ENCODE peak calls at places on chromosomes 16 and 17, in seven cellular contexts. One of them, this sample, is unnamed.

GRCh38 chr16:1614226-1615102 is 2.3 kb downstream of the CRAMP1 start:
- DNase-seq in A673: peak; percentile 30
- DNase-seq in A549: peak; percentile 58
- DNase-seq in right lobe of liver: no peak
- DNase-seq in HL-60: no peak
- DNase-seq in left lung: no peak
- DNase-seq in thoracic aorta: no peak
- DNase-seq in this sample: peak; percentile 57

GRCh38 chr16:83996481-83997252 is 28.6 kb downstream of the NECAB2 start:
- DNase-seq in thoracic aorta: no peak
- DNase-seq in HL-60: no peak
- DNase-seq in left lung: no peak
- DNase-seq in A549: peak; percentile 23
- DNase-seq in right lobe of liver: no peak
- DNase-seq in A673: peak; percentile 33
- DNase-seq in this sample: no peak

GRCh38 chr17:33266116-33266515 is 27.0 kb downstream of the ASIC2 start:
- DNase-seq in left lung: no peak
- DNase-seq in right lobe of liver: no peak
- DNase-seq in A549: no peak
- DNase-seq in HL-60: no peak
- DNase-seq in thoracic aorta: no peak
- DNase-seq in A673: peak; percentile 52
- DNase-seq in this sample: no peak

GRCh38 chr16:72961115-72961832 is 86.7 kb downstream of the ZFHX3 start:
- DNase-seq in A673: peak; percentile 36
- DNase-seq in right lobe of liver: no peak
- DNase-seq in left lung: no peak
- DNase-seq in HL-60: no peak
- DNase-seq in thoracic aorta: no peak
- DNase-seq in A549: peak; percentile 32
- DNase-seq in this sample: peak; percentile 19

GRCh38 chr17:17419166-17419565 is 57.6 kb upstream of the MED9 start:
- DNase-seq in thoracic aorta: no peak
- DNase-seq in A549: no peak
- DNase-seq in right lobe of liver: no peak
- DNase-seq in HL-60: no peak
- DNase-seq in A673: no peak
- DNase-seq in left lung: no peak
- DNase-seq in this sample: no peak

GRCh38 chr16:86018487-86018886 is 119.5 kb downstream of the IRF8 start:
- DNase-seq in left lung: peak; percentile 74
- DNase-seq in HL-60: peak; percentile 58
- DNase-seq in A673: no peak
- DNase-seq in thoracic aorta: no peak
- DNase-seq in right lobe of liver: no peak
- DNase-seq in A549: no peak
- DNase-seq in this sample: no peak

GRCh38 chr16:55494994-55495421 is 13.9 kb upstream of the LPCAT2 start:
- DNase-seq in HL-60: no peak
- DNase-seq in A673: peak; percentile 62
- DNase-seq in A549: no peak
- DNase-seq in right lobe of liver: no peak
- DNase-seq in thoracic aorta: no peak
- DNase-seq in left lung: no peak
- DNase-seq in this sample: peak; percentile 60

GRCh38 chr17:81890447-81891302 is 711 bp downstream of the ALYREF start:
- DNase-seq in right lobe of liver: no peak
- DNase-seq in A673: no peak
- DNase-seq in left lung: no peak
- DNase-seq in thoracic aorta: no peak
- DNase-seq in HL-60: no peak
- DNase-seq in A549: no peak
- DNase-seq in this sample: no peak

GRCh38 chr17:52181842-52182241 is 23.3 kb upstream of the CA10 start:
- DNase-seq in A673: no peak
- DNase-seq in HL-60: no peak
- DNase-seq in A549: no peak
- DNase-seq in left lung: no peak
- DNase-seq in right lobe of liver: no peak
- DNase-seq in thoracic aorta: no peak
- DNase-seq in this sample: no peak

GRCh38 chr17:76050226-76051070 is 21.9 kb downstream of the SRP68 start:
- DNase-seq in left lung: peak; percentile 39
- DNase-seq in A673: no peak
- DNase-seq in HL-60: no peak
- DNase-seq in right lobe of liver: no peak
- DNase-seq in A549: no peak
- DNase-seq in thoracic aorta: no peak
- DNase-seq in this sample: no peak

GRCh38 chr17:1464186-1464585 is 8.2 kb upstream of the CRK start:
- DNase-seq in thoracic aorta: no peak
- DNase-seq in A549: no peak
- DNase-seq in right lobe of liver: no peak
- DNase-seq in left lung: no peak
- DNase-seq in A673: no peak
- DNase-seq in HL-60: no peak
- DNase-seq in this sample: no peak

GRCh38 chr16:30030841-30031413 is at the start of gene TLCD3B:
- DNase-seq in HL-60: no peak
- DNase-seq in A549: no peak
- DNase-seq in thoracic aorta: no peak
- DNase-seq in right lobe of liver: no peak
- DNase-seq in left lung: no peak
- DNase-seq in A673: no peak
- DNase-seq in this sample: no peak

GRCh38 chr17:75878174-75878998 is at the start of gene TRIM47:
- DNase-seq in A549: peak; percentile 75
- DNase-seq in HL-60: no peak
- DNase-seq in thoracic aorta: no peak
- DNase-seq in right lobe of liver: peak; percentile 79
- DNase-seq in left lung: peak; percentile 68
- DNase-seq in A673: peak; percentile 47
- DNase-seq in this sample: peak; percentile 52

GRCh38 chr17:55285340-55286301 is 20.9 kb downstream of the HLF start:
- DNase-seq in thoracic aorta: peak; percentile 93
- DNase-seq in A673: no peak
- DNase-seq in left lung: peak; percentile 90
- DNase-seq in HL-60: no peak
- DNase-seq in right lobe of liver: peak; percentile 89
- DNase-seq in A549: no peak
- DNase-seq in this sample: no peak

GRCh38 chr16:55203570-55203969 is 120.4 kb upstream of the IRX6 start:
- DNase-seq in HL-60: no peak
- DNase-seq in A673: no peak
- DNase-seq in right lobe of liver: no peak
- DNase-seq in thoracic aorta: no peak
- DNase-seq in left lung: no peak
- DNase-seq in A549: no peak
- DNase-seq in this sample: no peak

GRCh38 chr17:3551189-3551588 is 6.4 kb downstream of the TRPV3 start:
- DNase-seq in A549: no peak
- DNase-seq in HL-60: no peak
- DNase-seq in right lobe of liver: no peak
- DNase-seq in thoracic aorta: no peak
- DNase-seq in A673: no peak
- DNase-seq in left lung: no peak
- DNase-seq in this sample: no peak
- TF ChIP-seq CTCF in A549: no peak
- TF ChIP-seq CTCF in HL-60: no peak
- TF ChIP-seq CTCF in right lobe of liver: no peak
- TF ChIP-seq CTCF in thoracic aorta: no peak
- TF ChIP-seq CTCF in A673: no peak
- TF ChIP-seq CTCF in left lung: no peak
- TF ChIP-seq CTCF in this sample: no peak

GRCh38 chr16:14325921-14326401 is 254.8 kb downstream of the MRTFB start:
- DNase-seq in HL-60: no peak
- DNase-seq in A549: no peak
- DNase-seq in right lobe of liver: no peak
- DNase-seq in A673: peak; percentile 95
- DNase-seq in thoracic aorta: no peak
- DNase-seq in left lung: no peak
- DNase-seq in this sample: no peak

GRCh38 chr16:14322186-14322585 is 251.1 kb downstream of the MRTFB start:
- DNase-seq in right lobe of liver: no peak
- DNase-seq in thoracic aorta: no peak
- DNase-seq in A673: no peak
- DNase-seq in left lung: no peak
- DNase-seq in HL-60: no peak
- DNase-seq in A549: no peak
- DNase-seq in this sample: no peak

GRCh38 chr16:14324581-14324980 is 253.5 kb downstream of the MRTFB start:
- DNase-seq in HL-60: no peak
- DNase-seq in left lung: no peak
- DNase-seq in thoracic aorta: no peak
- DNase-seq in A673: no peak
- DNase-seq in A549: no peak
- DNase-seq in right lobe of liver: no peak
- DNase-seq in this sample: no peak

GRCh38 chr16:14321542-14321941 is 250.4 kb downstream of the MRTFB start:
- DNase-seq in HL-60: no peak
- DNase-seq in right lobe of liver: peak; percentile 30
- DNase-seq in thoracic aorta: no peak
- DNase-seq in left lung: no peak
- DNase-seq in A673: no peak
- DNase-seq in A549: peak; percentile 52
- DNase-seq in this sample: no peak

GRCh38 chr16:14325502-14325901 is 254.4 kb downstream of the MRTFB start:
- DNase-seq in A673: no peak
- DNase-seq in right lobe of liver: no peak
- DNase-seq in left lung: no peak
- DNase-seq in HL-60: no peak
- DNase-seq in A549: no peak
- DNase-seq in thoracic aorta: no peak
- DNase-seq in this sample: no peak
- H3K27ac ChIP-seq in A673: peak overlapping the region; percentile 39
- H3K27ac ChIP-seq in right lobe of liver: peak overlapping the region; percentile 3
- H3K27ac ChIP-seq in left lung: no peak overlapping the region
- H3K27ac ChIP-seq in HL-60: no peak overlapping the region
- H3K27ac ChIP-seq in A549: peak overlapping the region; percentile 65
- H3K27ac ChIP-seq in thoracic aorta: no peak overlapping the region
- H3K27ac ChIP-seq in this sample: no peak overlapping the region

DNA sequence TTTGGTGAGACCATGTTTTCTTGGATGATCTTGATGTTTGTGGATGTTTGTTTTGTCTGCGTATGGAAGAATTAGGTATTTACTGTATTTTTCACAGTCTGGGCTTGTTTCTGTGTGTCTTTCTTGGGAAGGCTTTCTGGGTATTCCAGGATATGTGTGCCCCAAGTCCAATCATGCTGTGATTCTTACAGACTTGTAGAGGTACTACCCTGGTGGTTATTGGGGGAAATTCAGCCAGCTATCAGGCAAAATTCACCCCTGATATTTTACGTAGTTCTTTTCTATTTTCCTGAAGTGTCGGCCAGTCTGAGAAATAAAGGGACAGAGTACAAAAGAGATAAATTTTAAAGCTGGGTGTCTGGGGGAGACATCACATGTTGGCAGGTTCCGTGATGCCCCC is 33.4 kb upstream of the ARL4D start:
- DNase-seq in right lobe of liver: no peak
- DNase-seq in A673: no peak
- DNase-seq in left lung: no peak
- DNase-seq in thoracic aorta: no peak
- DNase-seq in A549: no peak
- DNase-seq in HL-60: no peak
- DNase-seq in this sample: no peak
- TF ChIP-seq CTCF in right lobe of liver: peak; percentile 20
- TF ChIP-seq CTCF in A673: no peak
- TF ChIP-seq CTCF in left lung: no peak
- TF ChIP-seq CTCF in thoracic aorta: no peak
- TF ChIP-seq CTCF in A549: no peak
- TF ChIP-seq CTCF in HL-60: no peak
- TF ChIP-seq CTCF in this sample: no peak

GRCh38 chr16:19437280-19437679 is 19.6 kb downstream of the TMC5 start:
- DNase-seq in HL-60: no peak
- DNase-seq in thoracic aorta: no peak
- DNase-seq in right lobe of liver: no peak
- DNase-seq in A549: no peak
- DNase-seq in A673: no peak
- DNase-seq in left lung: no peak
- DNase-seq in this sample: no peak
- H3K27ac ChIP-seq in HL-60: no peak overlapping the region
- H3K27ac ChIP-seq in thoracic aorta: no peak overlapping the region
- H3K27ac ChIP-seq in right lobe of liver: no peak overlapping the region
- H3K27ac ChIP-seq in A549: no peak overlapping the region
- H3K27ac ChIP-seq in A673: no peak overlapping the region
- H3K27ac ChIP-seq in left lung: no peak overlapping the region
- H3K27ac ChIP-seq in this sample: no peak overlapping the region

DNA sequence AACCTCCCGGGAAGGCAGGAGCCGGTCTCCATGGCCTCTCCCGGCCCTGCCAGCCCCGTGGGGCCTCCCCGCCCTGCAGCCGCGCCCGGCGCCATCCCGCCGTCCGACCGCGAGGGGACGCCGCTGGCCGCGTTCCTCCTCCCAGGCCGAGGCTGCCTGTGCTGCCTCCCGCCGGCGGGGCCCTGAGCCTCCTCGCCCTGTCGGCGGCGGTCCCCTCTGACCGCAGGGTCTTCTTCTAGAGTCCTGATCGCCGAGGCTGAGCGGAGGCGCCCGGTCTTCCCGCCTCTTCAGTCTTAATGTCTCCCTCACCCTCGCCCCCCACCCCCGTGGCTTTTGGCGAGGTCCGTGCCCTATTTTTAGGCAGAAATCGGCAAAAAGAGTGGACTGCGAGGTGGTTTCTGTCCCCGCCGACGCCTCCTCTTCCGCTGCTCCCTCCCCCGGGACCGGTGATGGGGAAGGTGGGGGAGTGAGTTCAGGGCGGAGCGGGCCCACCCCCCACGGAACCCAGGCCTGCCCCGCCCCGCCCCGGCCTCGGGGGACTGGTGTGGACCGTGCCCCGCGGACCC is 794 bp upstream of the CPNE7 start:
- DNase-seq in HL-60: peak; percentile 20
- DNase-seq in A549: peak; percentile 92
- DNase-seq in A673: peak; percentile 87
- DNase-seq in left lung: no peak
- DNase-seq in thoracic aorta: no peak
- DNase-seq in right lobe of liver: no peak
- DNase-seq in this sample: peak; percentile 70
- TF ChIP-seq CTCF in HL-60: peak; percentile 35
- TF ChIP-seq CTCF in A549: peak; percentile 90
- TF ChIP-seq CTCF in A673: peak; percentile 61
- TF ChIP-seq CTCF in left lung: peak; percentile 55
- TF ChIP-seq CTCF in thoracic aorta: peak; percentile 40
- TF ChIP-seq CTCF in right lobe of liver: peak; percentile 39
- TF ChIP-seq CTCF in this sample: peak; percentile 86

DNA sequence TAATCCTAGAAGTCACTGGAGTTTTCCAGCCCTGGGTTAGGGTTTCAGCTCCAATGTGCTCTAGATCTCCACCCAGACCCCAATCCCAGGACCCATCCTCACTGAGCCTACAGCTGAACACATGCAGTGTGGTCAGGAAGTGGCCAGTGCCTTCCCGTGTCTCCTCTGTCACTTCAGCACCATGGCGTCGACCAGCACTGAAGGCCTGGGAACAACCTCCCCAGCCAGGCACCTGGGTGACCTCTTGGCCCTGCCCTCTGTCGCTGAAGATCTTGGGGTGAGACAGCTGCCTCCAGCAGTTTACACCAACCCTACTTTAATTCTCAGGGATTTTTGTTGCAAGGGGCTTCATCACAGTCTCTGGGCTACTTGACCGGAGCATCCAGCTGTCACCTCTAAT is 17.9 kb upstream of the GSG1L start:
- DNase-seq in thoracic aorta: no peak
- DNase-seq in left lung: no peak
- DNase-seq in HL-60: no peak
- DNase-seq in right lobe of liver: no peak
- DNase-seq in A673: no peak
- DNase-seq in A549: no peak
- DNase-seq in this sample: no peak
- H3K27ac ChIP-seq in thoracic aorta: no peak overlapping the region
- H3K27ac ChIP-seq in left lung: no peak overlapping the region
- H3K27ac ChIP-seq in HL-60: no peak overlapping the region
- H3K27ac ChIP-seq in right lobe of liver: no peak overlapping the region
- H3K27ac ChIP-seq in A673: no peak overlapping the region
- H3K27ac ChIP-seq in A549: no peak overlapping the region
- H3K27ac ChIP-seq in this sample: no peak overlapping the region

GRCh38 chr17:47735536-47736011 is 2.5 kb downstream of the TBX21 start:
- DNase-seq in right lobe of liver: no peak
- DNase-seq in A673: no peak
- DNase-seq in HL-60: no peak
- DNase-seq in thoracic aorta: no peak
- DNase-seq in left lung: peak; percentile 8
- DNase-seq in A549: no peak
- DNase-seq in this sample: no peak
- TF ChIP-seq CTCF in right lobe of liver: no peak
- TF ChIP-seq CTCF in A673: no peak
- TF ChIP-seq CTCF in HL-60: no peak
- TF ChIP-seq CTCF in thoracic aorta: no peak
- TF ChIP-seq CTCF in left lung: no peak
- TF ChIP-seq CTCF in A549: no peak
- TF ChIP-seq CTCF in this sample: no peak

This sample was measured in RWPE1.